ENCODE peak calls at places on chromosomes 2 and 18, in ten cellular contexts. G is right atrium auricular region, C is neuronal stem cell, X is iPS DF 6.9, Y is Karpas-422, K is esophagus muscularis mucosa, U is cardiac muscle cell, M is stomach, D is thoracic aorta, S is hepatocyte. F is an unnamed sample. For H3K36me3 and H3K9me3, the result is how much of the 10 kb centered on the place peaks cover.

GRCh38 chr18:50659091-50660003 is 99.5 kb downstream of the MAPK4 start:
- DNase-seq in G (no peak), C (no peak), X (no peak), Y (no peak), K (no peak), U (peak), M (no peak), D (no peak), S (peak), F (no peak)

GRCh38 chr2:104658840-104659591 is 194.9 kb upstream of the POU3F3 start:
- DNase-seq in G (no peak), C (peak), X (no peak), Y (no peak), K (no peak), U (peak), M (no peak), D (no peak), S (no peak), F (no peak)

GRCh38 chr2:216626168-216626874 is 6.9 kb upstream of the IGFBP2 start:
- DNase-seq in G (no peak), C (no peak), X (no peak), Y (no peak), K (no peak), U (no peak), M (no peak), D (no peak), S (no peak), F (no peak)

GRCh38 chr2:189559579-189560272 is 20.9 kb downstream of the SLC40A1 start:
- DNase-seq in G (no peak), C (no peak), X (no peak), Y (no peak), K (no peak), U (no peak), M (no peak), D (no peak), S (no peak), F (no peak)

GRCh38 chr2:144628566-144628965 is 108.6 kb upstream of the ZEB2 start:
- DNase-seq in G (no peak), C (no peak), X (no peak), Y (no peak), K (no peak), U (no peak), M (no peak), D (no peak), S (no peak), F (no peak)

GRCh38 chr2:11701206-11701605 is 31.2 kb upstream of the NTSR2 start:
- DNase-seq in G (no peak), C (no peak), X (no peak), Y (no peak), K (no peak), U (no peak), M (no peak), D (no peak), S (no peak), F (no peak)

GRCh38 chr2:198214108-198214736 is 409.8 kb downstream of the PLCL1 start:
- DNase-seq in G (no peak), C (no peak), X (no peak), Y (no peak), K (no peak), U (no peak), M (no peak), D (no peak), S (no peak), F (no peak)

GRCh38 chr2:42934568-42935258 is 142.3 kb upstream of the HAAO start:
- DNase-seq in G (no peak), C (no peak), X (no peak), Y (no peak), K (no peak), U (no peak), M (no peak), D (no peak), S (no peak), F (no peak)

GRCh38 chr18:9694952-9695495 is 13.1 kb upstream of the RAB31 start:
- DNase-seq in G (no peak), C (no peak), X (no peak), Y (no peak), K (no peak), U (no peak), M (no peak), D (no peak), S (no peak), F (no peak)

GRCh38 chr2:12619975-12620374 is 96.8 kb upstream of the TRIB2 start:
- DNase-seq in G (no peak), C (no peak), X (no peak), Y (no peak), K (no peak), U (no peak), M (no peak), D (no peak), S (no peak), F (no peak)

GRCh38 chr2:185919155-185919554 is 180.6 kb downstream of the FSIP2 start:
- DNase-seq in G (no peak), C (no peak), X (no peak), Y (no peak), K (no peak), U (no peak), M (no peak), D (no peak), S (no peak), F (no peak)

GRCh38 chr2:233847248-233847898 is 7.0 kb downstream of the HJURP start:
- DNase-seq in G (peak), C (no peak), X (no peak), Y (no peak), K (peak), U (no peak), M (peak), D (no peak), S (no peak), F (no peak)
- H3K36me3 ChIP-seq in G (under half), C (half or more), X (half or more), Y (half or more), K (under half), U (under half), M (under half), D (under half), S (under half), F (under half)

GRCh38 chr2:2568411-2568810 is 237.3 kb upstream of the MYT1L start:
- DNase-seq in G (no peak), C (no peak), X (no peak), Y (no peak), K (no peak), U (no peak), M (no peak), D (no peak), S (no peak), F (no peak)

GRCh38 chr2:2569836-2570235 is 238.8 kb upstream of the MYT1L start:
- DNase-seq in G (no peak), C (no peak), X (no peak), Y (no peak), K (no peak), U (no peak), M (no peak), D (no peak), S (no peak), F (no peak)

GRCh38 chr2:2566396-2567323 is 235.6 kb upstream of the MYT1L start:
- DNase-seq in G (no peak), C (no peak), X (no peak), Y (no peak), K (no peak), U (no peak), M (no peak), D (no peak), S (no peak), F (no peak)

GRCh38 chr2:2569306-2569705 is 238.2 kb upstream of the MYT1L start:
- DNase-seq in G (no peak), C (no peak), X (no peak), Y (no peak), K (no peak), U (no peak), M (no peak), D (no peak), S (no peak), F (no peak)

GRCh38 chr2:2567776-2568175 is 236.7 kb upstream of the MYT1L start:
- DNase-seq in G (no peak), C (no peak), X (no peak), Y (no peak), K (no peak), U (no peak), M (no peak), D (no peak), S (no peak), F (no peak)
- H3K9me3 ChIP-seq in G (under half), C (under half), X (under half), Y (under half), K (under half), U (under half), M (under half), D (under half), S (under half), F (under half)

DNA sequence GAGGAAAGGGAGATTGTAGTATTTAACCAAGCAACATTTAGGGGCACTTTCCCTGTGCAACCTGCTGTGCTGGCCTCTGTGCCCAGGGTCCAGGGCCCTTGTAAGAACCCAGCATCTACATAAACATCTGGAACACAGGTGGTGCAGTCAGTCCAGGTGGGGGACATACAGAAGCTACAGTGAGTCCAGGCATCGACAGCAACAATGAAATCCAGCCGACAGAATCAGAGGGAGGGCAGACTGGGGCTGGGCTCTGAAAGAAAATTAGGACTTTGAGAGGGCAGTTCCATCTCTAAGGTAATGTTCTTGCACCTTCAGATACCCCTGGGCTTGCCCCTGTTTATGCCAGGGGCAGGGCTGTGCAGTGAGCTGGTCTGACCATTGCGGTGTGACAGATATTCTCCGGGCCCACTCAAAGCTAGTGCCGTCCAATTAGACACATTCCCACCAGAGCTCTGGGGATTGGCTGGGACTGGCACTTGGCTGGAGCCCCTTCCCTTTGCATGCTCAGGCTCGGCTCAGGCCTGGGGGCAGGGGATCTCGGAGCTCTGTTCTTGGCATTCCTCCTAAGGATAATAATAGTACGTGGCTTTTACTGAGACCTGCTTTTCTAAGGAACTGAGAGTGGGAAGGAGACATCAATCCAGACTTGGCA is 5.4 kb downstream of the LBH start:
- DNase-seq in G (no peak), C (no peak), X (no peak), Y (no peak), K (no peak), U (peak), M (peak), D (peak), S (no peak), F (no peak)
- H3K4me3 ChIP-seq in G (no peak), C (no peak), X (no peak), Y (no peak), K (peak), U (no peak), M (no peak), D (peak), S (no peak), F (no peak)

GRCh38 chr18:55116855-55117254 is 157.6 kb upstream of the CCDC68 start:
- DNase-seq in G (no peak), C (no peak), X (no peak), Y (no peak), K (no peak), U (no peak), M (no peak), D (no peak), S (no peak), F (no peak)
- H3K36me3 ChIP-seq in G (under half), C (under half), X (under half), Y (under half), K (under half), U (under half), M (under half), D (under half), S (under half), F (under half)

GRCh38 chr18:22171839-22172582 is 2.6 kb downstream of the GATA6 start:
- DNase-seq in G (no peak), C (no peak), X (no peak), Y (no peak), K (peak), U (no peak), M (no peak), D (no peak), S (no peak), F (no peak)

GRCh38 chr18:22169889-22170420 is 566 bp downstream of the GATA6 start:
- DNase-seq in G (no peak), C (no peak), X (no peak), Y (no peak), K (peak), U (peak), M (no peak), D (no peak), S (no peak), F (no peak)

GRCh38 chr18:22169011-22169888 is at the start of gene GATA6:
- DNase-seq in G (peak), C (peak), X (no peak), Y (peak), K (no peak), U (peak), M (peak), D (peak), S (peak), F (no peak)

GRCh38 chr18:22171263-22171838 is 2.0 kb downstream of the GATA6 start:
- DNase-seq in G (no peak), C (no peak), X (no peak), Y (no peak), K (no peak), U (no peak), M (no peak), D (no peak), S (no peak), F (no peak)

DNA sequence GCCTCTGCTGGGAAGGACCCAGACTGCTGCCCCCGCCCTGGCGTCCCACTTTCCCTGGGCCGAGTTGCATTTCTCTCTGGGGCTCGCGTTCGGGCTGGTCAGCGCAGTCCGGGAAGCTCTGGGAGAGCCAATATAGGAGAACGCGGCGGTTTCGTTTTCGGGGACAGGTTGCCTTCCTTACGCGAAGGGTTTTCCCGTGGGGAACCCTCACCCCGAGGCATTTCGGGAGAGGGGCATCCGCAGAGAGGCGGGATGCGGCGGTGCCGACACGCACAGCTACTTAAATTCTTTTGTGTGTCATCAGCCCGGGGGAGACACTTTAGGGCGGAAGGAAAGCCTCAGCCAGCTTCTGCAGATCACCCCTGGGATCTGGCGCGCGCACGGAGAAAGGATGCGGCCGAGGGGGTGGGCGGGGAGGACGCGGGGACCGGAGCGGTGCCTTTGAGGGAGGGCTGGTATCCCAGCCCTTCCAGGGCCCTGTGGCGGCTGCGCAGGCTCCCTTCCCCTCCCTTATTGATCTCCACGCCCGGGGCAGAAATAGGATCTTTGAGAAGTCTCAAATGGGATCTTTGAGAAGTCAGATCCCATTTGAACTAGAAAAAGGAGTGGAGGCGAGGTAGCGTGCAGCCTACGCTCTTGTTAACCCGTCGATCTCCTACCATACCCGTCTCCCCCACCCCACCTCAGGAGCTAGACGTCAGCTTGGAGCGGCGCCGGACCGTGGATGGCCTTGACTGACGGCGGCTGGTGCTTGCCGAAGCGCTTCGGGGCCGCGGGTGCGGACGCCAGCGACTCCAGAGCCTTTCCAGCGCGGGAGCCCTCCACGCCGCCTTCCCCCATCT is 1.3 kb downstream of the GATA6 start:
- DNase-seq in G (no peak), C (no peak), X (no peak), Y (no peak), K (peak), U (peak), M (no peak), D (no peak), S (peak), F (no peak)
- H3K9me3 ChIP-seq in G (under half), C (under half), X (under half), Y (under half), K (under half), U (under half), M (under half), D (under half), S (under half), F (under half)

GRCh38 chr2:176080540-176081355 is 3.0 kb downstream of the EVX2 start:
- DNase-seq in G (peak), C (no peak), X (no peak), Y (no peak), K (no peak), U (no peak), M (no peak), D (no peak), S (peak), F (no peak)
- H3K4me3 ChIP-seq in G (peak), C (peak), X (peak), Y (no peak), K (peak), U (peak), M (peak), D (peak), S (peak), F (peak)

F was measured in esophagus squamous epithelium.